ENCODE peak calls at places on chromosomes 3 and 15, in six cellular contexts. W, A, Y, I, E and R are unnamed samples.

GRCh38 chr3:157094301-157094700 is 65.6 kb downstream of the CCNL1 start:
- DNase-seq in W (no peak), A (no peak), Y (no peak), I (no peak), E (no peak), R (no peak)

GRCh38 chr15:28929200-28929599 is 43.4 kb downstream of the APBA2 start:
- DNase-seq in W (no peak), A (no peak), Y (no peak), I (no peak), E (no peak), R (no peak)

GRCh38 chr15:101394654-101395053 is 94.9 kb downstream of the PCSK6 start:
- DNase-seq in W (no peak), A (no peak), Y (no peak), I (no peak), E (no peak), R (no peak)

GRCh38 chr3:105676621-105677300 is 192.1 kb downstream of the CBLB start:
- DNase-seq in W (no peak), A (no peak), Y (no peak), I (no peak), E (no peak), R (no peak)

GRCh38 chr15:101305820-101306255 is 10.8 kb upstream of the SNRPA1 start:
- DNase-seq in W (no peak), A (no peak), Y (no peak), I (no peak), E (no peak), R (no peak)

GRCh38 chr15:58565620-58566019 is 133.8 kb downstream of the LIPC start:
- DNase-seq in W (no peak), A (no peak), Y (no peak), I (no peak), E (no peak), R (no peak)

GRCh38 chr3:37197810-37198371 is 23.5 kb upstream of the LRRFIP2 start:
- DNase-seq in W (peak; percentile 87), A (peak; percentile 14), Y (peak; percentile 76), I (no peak), E (no peak), R (peak; percentile 60)

GRCh38 chr3:122356402-122356801 is 26.6 kb downstream of the MIX23 start:
- DNase-seq in W (peak; percentile 26), A (peak; percentile 16), Y (peak; percentile 60), I (no peak), E (peak; percentile 25), R (peak; percentile 44)

GRCh38 chr3:53161820-53162671 is 1.0 kb downstream of the PRKCD start:
- DNase-seq in W (peak; percentile 33), A (peak; percentile 71), Y (peak; percentile 76), I (peak; percentile 23), E (peak; percentile 36), R (no peak)

GRCh38 chr3:72959336-72959735 is 37.3 kb upstream of the PPP4R2 start:
- DNase-seq in W (no peak), A (no peak), Y (no peak), I (no peak), E (no peak), R (no peak)

GRCh38 chr15:48358229-48358641 is 27.0 kb downstream of the DUT start:
- DNase-seq in W (peak; percentile 38), A (no peak), Y (peak; percentile 32), I (no peak), E (no peak), R (no peak)

GRCh38 chr3:42747581-42747980 is 25.5 kb downstream of the CCDC13 start:
- DNase-seq in W (no peak), A (no peak), Y (no peak), I (no peak), E (peak; percentile 30), R (no peak)

GRCh38 chr3:195461518-195462307 is 18.9 kb upstream of the ACAP2 start:
- DNase-seq in W (no peak), A (no peak), Y (no peak), I (no peak), E (no peak), R (no peak)

GRCh38 chr3:168973206-168973605 is 690.3 kb downstream of the MECOM start:
- DNase-seq in W (no peak), A (no peak), Y (no peak), I (no peak), E (no peak), R (no peak)

GRCh38 chr3:52330194-52330805 is 14.2 kb downstream of the DNAH1 start:
- DNase-seq in W (no peak), A (no peak), Y (no peak), I (no peak), E (no peak), R (no peak)

GRCh38 chr3:29381595-29381994 is 100.7 kb downstream of the RBMS3 start:
- DNase-seq in W (peak; percentile 57), A (no peak), Y (no peak), I (no peak), E (no peak), R (no peak)

GRCh38 chr3:162960269-162960668 is 1463.7 kb downstream of the OTOL1 start:
- DNase-seq in W (no peak), A (no peak), Y (no peak), I (no peak), E (no peak), R (no peak)